ENCODE peak calls at places on chromosome 1, in four cellular contexts. A, W, O and E are unnamed samples.
A peak's percentile ranks its signal among the peaks of the same experiment; 100 is the strongest.

GRCh38 chr1:234768171-234768568 is 158.2 kb upstream of the IRF2BP2 start:
- DNase-seq in A (no peak), O (no peak), W (no peak), E (no peak)

GRCh38 chr1:94001397-94002045 is 92.3 kb upstream of the GCLM start:
- DNase-seq in W (no peak), A (no peak), O (no peak), E (no peak)

GRCh38 chr1:66350001-66350547 is 183.9 kb upstream of the SGIP1 start:
- DNase-seq in A (peak; percentile 46), W (no peak), O (no peak), E (no peak)

GRCh38 chr1:198486903-198487302 is 53.6 kb downstream of the ATP6V1G3 start:
- DNase-seq in O (no peak), A (no peak), W (no peak), E (no peak)

GRCh38 chr1:36349241-36349671 is 25.8 kb upstream of the EVA1B start:
- DNase-seq in A (no peak), W (no peak), O (no peak), E (peak; percentile 69)

GRCh38 chr1:212864201-212864600 is 6.1 kb downstream of the FLVCR1 start:
- DNase-seq in O (no peak), W (no peak), A (no peak), E (no peak)

GRCh38 chr1:2610036-2610720 is 22.6 kb downstream of the MMEL1 start:
- DNase-seq in A (no peak), W (no peak), O (no peak), E (no peak)

GRCh38 chr1:162144853-162145252 is 75.4 kb downstream of the NOS1AP start:
- DNase-seq in O (no peak), A (no peak), W (no peak), E (no peak)

GRCh38 chr1:2968471-2968881 is 52.8 kb upstream of the ACTRT2 start:
- DNase-seq in W (no peak), A (no peak), O (no peak), E (no peak)

GRCh38 chr1:18644013-18644399 is 13.4 kb downstream of the PAX7 start:
- DNase-seq in O (no peak), A (no peak), W (no peak), E (no peak)

GRCh38 chr1:55559802-55560201 is 344.6 kb upstream of the USP24 start:
- DNase-seq in O (no peak), W (no peak), A (no peak), E (no peak)

GRCh38 chr1:39696448-39696847 is 5.2 kb upstream of the HPCAL4 start:
- DNase-seq in A (no peak), O (no peak), W (no peak), E (no peak)

GRCh38 chr1:237864338-237865244 is 26.1 kb downstream of the ZP4 start:
- DNase-seq in A (peak; percentile 24), O (no peak), W (peak; percentile 16), E (peak; percentile 14)

GRCh38 chr1:30478799-30479198 is 244.6 kb downstream of the MATN1 start:
- DNase-seq in O (no peak), A (no peak), W (no peak), E (no peak)

GRCh38 chr1:93681095-93681548 is 515 bp downstream of the BCAR3 start:
- DNase-seq in A (no peak), W (no peak), O (no peak), E (no peak)

GRCh38 chr1:83931658-83932253 is 67.2 kb downstream of the TTLL7 start:
- DNase-seq in W (no peak), O (no peak), A (peak; percentile 73), E (no peak)

GRCh38 chr1:190560161-190560681 is 82.6 kb upstream of the BRINP3 start:
- DNase-seq in W (no peak), A (no peak), O (no peak), E (no peak)

GRCh38 chr1:184889183-184889582 is 85.1 kb downstream of the NIBAN1 start:
- DNase-seq in O (no peak), A (no peak), W (no peak), E (no peak)

GRCh38 chr1:8076171-8076570 is 50.1 kb upstream of the ERRFI1 start:
- DNase-seq in A (no peak), W (no peak), O (no peak), E (no peak)

GRCh38 chr1:163844393-163844948 is 522.7 kb downstream of the NUF2 start:
- DNase-seq in O (no peak), W (peak; percentile 31), A (peak; percentile 28), E (no peak)

GRCh38 chr1:54619749-54620148 is 3.6 kb downstream of the FAM151A start:
- DNase-seq in O (no peak), W (no peak), A (no peak), E (no peak)

GRCh38 chr1:202374077-202374476 is 25.6 kb downstream of the PPP1R12B start:
- DNase-seq in O (no peak), W (no peak), A (no peak), E (no peak)

GRCh38 chr1:173249349-173249748 is 42.2 kb upstream of the TNFSF4 start:
- DNase-seq in A (peak; percentile 30), W (no peak), O (no peak), E (no peak)

GRCh38 chr1:2095981-2096736 is 45.9 kb downstream of the PRKCZ start:
- DNase-seq in A (no peak), O (no peak), W (no peak), E (no peak)

GRCh38 chr1:201788296-201788695 is 40.7 kb upstream of the IPO9 start:
- DNase-seq in O (no peak), A (no peak), W (no peak), E (no peak)

GRCh38 chr1:29962831-29963247 is 726.5 kb downstream of the PTPRU start:
- DNase-seq in A (no peak), W (no peak), O (no peak), E (no peak)

GRCh38 chr1:39955547-39956539 is 898 bp downstream of the MFSD2A start:
- DNase-seq in A (peak; percentile 44), O (peak; percentile 50), W (no peak), E (peak; percentile 57)

GRCh38 chr1:10899490-10900264 is 103.2 kb upstream of the CASZ1 start:
- DNase-seq in A (no peak), O (no peak), W (no peak), E (no peak)

GRCh38 chr1:2845874-2846273 is 44.4 kb upstream of the TTC34 start:
- DNase-seq in W (no peak), A (no peak), O (no peak), E (no peak)

GRCh38 chr1:92367496-92367895 is 68.6 kb downstream of the RPAP2 start:
- DNase-seq in A (no peak), W (no peak), O (no peak), E (no peak)

GRCh38 chr1:59355361-59355760 is 58.5 kb downstream of the FGGY start:
- DNase-seq in W (no peak), A (no peak), O (no peak), E (no peak)

GRCh38 chr1:36446261-36446660 is 4.0 kb downstream of the OSCP1 start:
- DNase-seq in W (no peak), O (no peak), A (no peak), E (no peak)

GRCh38 chr1:169483500-169483966 is 2.2 kb downstream of the SLC19A2 start:
- DNase-seq in O (no peak), W (no peak), A (peak; percentile 68), E (no peak)

GRCh38 chr1:203217668-203218067 is 11.8 kb downstream of the CHIT1 start:
- DNase-seq in W (no peak), A (no peak), O (no peak), E (no peak)